ENCODE peak calls at places on chromosomes 2 and 18, in five cellular contexts. S is non-pigmented ciliary epithelial cell, K is DMS153, E is GM04504, D is T follicular helper cell. G is an unnamed sample.

GRCh38 chr2:107542314-107542740 is 284.4 kb upstream of the RGPD4 start:
- DNase-seq in D (no peak), K (no peak), S (no peak), E (no peak), G (no peak)

GRCh38 chr18:13488281-13488929 is 238.0 kb downstream of the FAM210A start:
- DNase-seq in E (no peak), D (no peak), K (no peak), S (no peak), G (no peak)

GRCh38 chr2:37599688-37600525 is 71.5 kb downstream of the CDC42EP3 start:
- DNase-seq in D (peak), E (no peak), K (no peak), S (no peak), G (no peak)

GRCh38 chr2:32060266-32060665 is 3.1 kb upstream of the SPAST start:
- DNase-seq in K (no peak), E (no peak), D (no peak), S (no peak), G (no peak)

GRCh38 chr2:48315847-48316194 is 214.1 kb upstream of the STON1 start:
- DNase-seq in E (no peak), D (no peak), K (no peak), S (no peak), G (no peak)

GRCh38 chr2:240646061-240646899 is 21.0 kb downstream of the GPR35 start:
- DNase-seq in K (no peak), E (no peak), S (no peak), D (peak), G (no peak)

GRCh38 chr18:815353-815752 is 3.3 kb upstream of the YES1 start:
- DNase-seq in D (no peak), E (no peak), K (no peak), S (no peak), G (no peak)

GRCh38 chr2:239441724-239442123 is 40.9 kb upstream of the HDAC4 start:
- DNase-seq in S (no peak), E (no peak), D (no peak), K (no peak), G (no peak)

GRCh38 chr2:32274289-32274688 is 3.4 kb upstream of the YIPF4 start:
- DNase-seq in E (no peak), D (no peak), K (no peak), S (no peak), G (no peak)

GRCh38 chr2:148167241-148167766 is 146.4 kb downstream of the MBD5 start:
- DNase-seq in K (no peak), S (no peak), E (no peak), D (no peak), G (no peak)

GRCh38 chr18:63317982-63318881 is 1.3 kb downstream of the BCL2 start:
- DNase-seq in S (no peak), D (peak), K (peak), E (no peak), G (no peak)

GRCh38 chr2:26911911-26912861 is 58.3 kb upstream of the MAPRE3 start:
- DNase-seq in K (no peak), S (no peak), E (no peak), D (no peak), G (no peak)

GRCh38 chr2:70188460-70188859 is 2.4 kb downstream of the C2orf42 start:
- DNase-seq in K (no peak), D (no peak), E (no peak), S (no peak), G (no peak)

GRCh38 chr2:128276878-128277675 is 41.6 kb downstream of the HS6ST1 start:
- DNase-seq in D (no peak), S (no peak), E (no peak), K (no peak), G (peak)

GRCh38 chr2:23926289-23926749 is 604 bp downstream of the ATAD2B start:
- DNase-seq in K (no peak), S (no peak), E (no peak), D (peak), G (no peak)

GRCh38 chr2:223959688-223960087 is 2.4 kb downstream of the MRPL44 start:
- DNase-seq in S (no peak), E (no peak), K (no peak), D (no peak), G (no peak)

GRCh38 chr2:37324536-37324785 is 172 bp downstream of the PRKD3 start:
- DNase-seq in K (no peak), S (no peak), D (peak), E (no peak), G (no peak)

GRCh38 chr18:45836242-45837215 is 11.1 kb downstream of the SIGLEC15 start:
- DNase-seq in D (no peak), E (no peak), S (no peak), K (peak), G (no peak)

GRCh38 chr2:241224068-241224850 is 35.8 kb downstream of the ANO7 start:
- DNase-seq in K (no peak), E (no peak), S (no peak), D (no peak), G (no peak)

GRCh38 chr18:51603551-51603950 is 406.1 kb upstream of the MEX3C start:
- DNase-seq in E (no peak), S (no peak), K (no peak), D (no peak), G (no peak)

GRCh38 chr18:10381951-10382350 is 72.5 kb upstream of the APCDD1 start:
- DNase-seq in K (no peak), E (no peak), D (no peak), S (no peak), G (no peak)

GRCh38 chr18:74367905-74368304 is 52.3 kb downstream of the C18orf63 start:
- DNase-seq in S (no peak), D (no peak), E (no peak), K (no peak), G (no peak)